ENCODE peak calls at places on chromosomes 1 and 21, in six cellular contexts. I is CD4-positive, CD25-positive, alpha-beta regulatory T cell; Q is heart left ventricle; E is heart right ventricle; V is neural progenitor cell; A is Caco-2. H is an unnamed sample. For H3K27me3, the result is how much of the 10 kb centered on the place peaks cover.

GRCh38 chr21:19523731-19524130 is 1120.1 kb upstream of the TMPRSS15 start:
- DNase-seq in I (no peak), Q (no peak), E (no peak), V (no peak), A (no peak), H (no peak)

GRCh38 chr1:6099787-6100765 is 54.4 kb downstream of the KCNAB2 start:
- DNase-seq in I (no peak), Q (no peak), E (peak), V (no peak), A (no peak), H (peak)

GRCh38 chr21:46320331-46320801 is 3.3 kb downstream of the C21orf58 start:
- DNase-seq in I (no peak), Q (no peak), E (no peak), V (no peak), A (no peak), H (no peak)

GRCh38 chr21:46141767-46142580 is 13.4 kb downstream of the FTCD start:
- DNase-seq in I (no peak), Q (peak), E (peak), V (peak), A (no peak), H (no peak)

GRCh38 chr1:19454265-19455198 is 30.8 kb downstream of the CAPZB start:
- DNase-seq in I (no peak), Q (no peak), E (no peak), V (no peak), A (no peak), H (no peak)

GRCh38 chr1:82565546-82565945 is 764.8 kb downstream of the ADGRL2 start:
- DNase-seq in I (no peak), Q (no peak), E (no peak), V (no peak), A (no peak), H (no peak)

GRCh38 chr1:8423702-8424538 is 106.0 kb downstream of the SLC45A1 start:
- DNase-seq in I (peak), Q (peak), E (peak), V (peak), A (peak), H (peak)

GRCh38 chr1:27934818-27935549 is at the start of gene SMPDL3B:
- DNase-seq in I (no peak), Q (no peak), E (no peak), V (peak), A (peak), H (peak)

GRCh38 chr1:155893389-155894142 is 17.6 kb downstream of the RIT1 start:
- DNase-seq in I (peak), Q (no peak), E (no peak), V (no peak), A (no peak), H (no peak)

GRCh38 chr1:78737241-78737640 is 87.6 kb downstream of the IFI44 start:
- DNase-seq in I (no peak), Q (no peak), E (no peak), V (no peak), A (no peak), H (no peak)

GRCh38 chr1:145872421-145872891 is 13.2 kb downstream of the ANKRD35 start:
- DNase-seq in I (no peak), Q (peak), E (peak), V (peak), A (no peak), H (no peak)
- H3K4me3 ChIP-seq in I (no peak), Q (peak), E (peak), V (peak), A (no peak), H (no peak)

DNA sequence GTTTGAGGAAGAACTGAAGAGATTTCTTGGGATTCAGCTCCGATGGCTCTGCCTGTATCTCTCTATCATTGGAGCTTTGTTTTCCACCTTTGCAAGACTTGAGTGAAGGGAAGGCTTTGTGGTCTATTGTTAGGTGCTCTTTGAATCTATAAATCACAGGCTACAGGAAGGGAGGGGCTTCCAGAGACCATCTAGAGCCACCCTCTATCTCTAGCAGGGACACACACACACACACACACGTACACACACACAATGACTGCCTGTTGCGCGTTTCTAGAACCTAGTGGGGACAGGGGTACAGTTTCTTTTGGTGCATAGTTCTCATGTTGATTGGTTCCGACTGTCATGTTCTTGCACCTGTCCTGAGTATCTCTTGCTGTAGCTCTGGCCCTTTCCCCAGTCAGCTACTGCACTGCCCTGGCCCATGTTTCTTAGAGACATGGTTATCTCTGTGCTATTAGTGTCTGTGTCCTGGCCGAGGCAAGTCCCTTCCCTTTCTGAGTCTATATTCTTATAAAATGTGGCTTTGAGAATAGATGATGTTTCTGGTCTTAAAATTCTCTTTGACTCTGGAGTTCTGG is 60.7 kb downstream of the MAN1C1 start:
- DNase-seq in I (peak), Q (no peak), E (no peak), V (no peak), A (no peak), H (no peak)
- H3K27me3 ChIP-seq in I (under half), Q (under half), E (under half), V (under half), A (under half), H (under half)

GRCh38 chr1:231335663-231336602 is 1.7 kb downstream of the EXOC8 start:
- DNase-seq in I (no peak), Q (no peak), E (no peak), V (no peak), A (peak), H (no peak)

GRCh38 chr1:231329483-231329882 is 8.2 kb downstream of the EXOC8 start:
- DNase-seq in I (no peak), Q (no peak), E (no peak), V (no peak), A (no peak), H (no peak)

GRCh38 chr1:231334079-231334666 is 3.5 kb downstream of the EXOC8 start:
- DNase-seq in I (no peak), Q (no peak), E (no peak), V (no peak), A (no peak), H (no peak)

GRCh38 chr1:231334952-231335351 is 2.7 kb downstream of the EXOC8 start:
- DNase-seq in I (no peak), Q (no peak), E (no peak), V (no peak), A (no peak), H (no peak)

GRCh38 chr1:231332761-231333160 is 4.9 kb downstream of the EXOC8 start:
- DNase-seq in I (no peak), Q (no peak), E (no peak), V (no peak), A (no peak), H (no peak)
- H3K4me3 ChIP-seq in I (peak), Q (no peak), E (no peak), V (peak), A (no peak), H (no peak)

GRCh38 chr1:228009828-228010775 is 3.3 kb downstream of the WNT3A start:
- DNase-seq in I (no peak), Q (no peak), E (peak), V (no peak), A (no peak), H (peak)

GRCh38 chr1:228010921-228011320 is 4.1 kb downstream of the WNT3A start:
- DNase-seq in I (no peak), Q (no peak), E (no peak), V (no peak), A (no peak), H (no peak)

GRCh38 chr1:228012555-228012954 is 5.8 kb downstream of the WNT3A start:
- DNase-seq in I (no peak), Q (no peak), E (no peak), V (no peak), A (no peak), H (no peak)

GRCh38 chr1:228013322-228014234 is 6.8 kb downstream of the WNT3A start:
- DNase-seq in I (no peak), Q (no peak), E (peak), V (no peak), A (no peak), H (no peak)

GRCh38 chr1:228011721-228012311 is 5.0 kb downstream of the WNT3A start:
- DNase-seq in I (no peak), Q (no peak), E (peak), V (no peak), A (no peak), H (no peak)
- H3K27me3 ChIP-seq in I (under half), Q (under half), E (under half), V (half or more), A (under half), H (under half)